ENCODE peak calls at places on chromosomes 16 and 17, in five cellular contexts. B is Calu3, I is osteoblast, M is RWPE1, Q is mesothelial cell of epicardium. A is an unnamed sample.

GRCh38 chr17:74778960-74779359 is 2.8 kb upstream of the NAT9 start:
- DNase-seq in M (no peak), B (no peak), Q (no peak), I (peak; percentile 39), A (no peak)

GRCh38 chr17:41648411-41649195 is 24.2 kb upstream of the KRT17 start:
- DNase-seq in B (peak; percentile 98), Q (peak; percentile 86), I (peak; percentile 98), M (peak; percentile 76), A (peak; percentile 97)

GRCh38 chr16:49399594-49400364 is 26.2 kb downstream of the C16orf78 start:
- DNase-seq in B (no peak), M (no peak), I (no peak), Q (no peak), A (no peak)

GRCh38 chr17:20986767-20987510 is 55.9 kb downstream of the USP22 start:
- DNase-seq in M (no peak), I (no peak), B (no peak), Q (no peak), A (no peak)

GRCh38 chr16:48608452-48608851 is 1.5 kb downstream of the N4BP1 start:
- DNase-seq in M (peak; percentile 44), B (no peak), Q (no peak), I (peak; percentile 71), A (no peak)

GRCh38 chr16:16096161-16096857 is 127.0 kb downstream of the ABCC6 start:
- DNase-seq in M (no peak), B (no peak), Q (no peak), I (peak; percentile 94), A (peak; percentile 87)

GRCh38 chr17:52709724-52710123 is 551.2 kb upstream of the CA10 start:
- DNase-seq in I (no peak), M (no peak), B (no peak), Q (no peak), A (peak; percentile 51)

GRCh38 chr17:59972778-59973177 is 8.2 kb upstream of the RNFT1 start:
- DNase-seq in M (no peak), B (no peak), I (no peak), Q (no peak), A (no peak)

GRCh38 chr17:17062866-17063265 is 20.6 kb downstream of the MPRIP start:
- DNase-seq in B (no peak), M (no peak), Q (no peak), I (no peak), A (no peak)

GRCh38 chr16:58591083-58591482 is 38.5 kb downstream of the CNOT1 start:
- DNase-seq in Q (no peak), M (no peak), I (peak; percentile 57), B (no peak), A (no peak)

GRCh38 chr17:30796016-30796415 is 28.5 kb downstream of the CRLF3 start:
- DNase-seq in B (no peak), Q (no peak), M (no peak), I (no peak), A (no peak)

GRCh38 chr17:79116575-79117368 is 42.1 kb downstream of the ENGASE start:
- DNase-seq in I (no peak), B (no peak), Q (no peak), M (no peak), A (no peak)

GRCh38 chr17:40453881-40454630 is 10.8 kb downstream of the IGFBP4 start:
- DNase-seq in M (no peak), Q (no peak), B (no peak), I (peak; percentile 79), A (no peak)

GRCh38 chr17:82092995-82093751 is 4.9 kb downstream of the FASN start:
- DNase-seq in I (peak; percentile 80), M (no peak), B (no peak), Q (no peak), A (no peak)

GRCh38 chr17:81440511-81441244 is 45.4 kb downstream of the BAHCC1 start:
- DNase-seq in B (peak; percentile 76), Q (no peak), I (no peak), M (no peak), A (no peak)

GRCh38 chr16:3646348-3646920 is 8.1 kb upstream of the DNASE1 start:
- DNase-seq in I (no peak), B (peak; percentile 78), Q (no peak), M (peak; percentile 62), A (peak; percentile 32)

GRCh38 chr16:49658066-49658465 is 197.8 kb downstream of the ZNF423 start:
- DNase-seq in M (no peak), B (no peak), Q (no peak), I (peak; percentile 68), A (no peak)

GRCh38 chr17:50212121-50212843 is 10.9 kb upstream of the COL1A1 start:
- DNase-seq in M (no peak), I (peak; percentile 82), Q (no peak), B (no peak), A (peak; percentile 60)

GRCh38 chr16:10022098-10022497 is 160.1 kb downstream of the GRIN2A start:
- DNase-seq in M (no peak), I (no peak), B (no peak), Q (no peak), A (no peak)

A was measured in aorta.